ENCODE peak calls at places on chromosomes 3 and 15, in ten cellular contexts. One of them, this sample, is unnamed.

GRCh38 chr15:63227689-63228088 is 38.3 kb downstream of the RAB8B start:
- DNase-seq in CD4-positive, alpha-beta memory T cell: no peak
- DNase-seq in neural progenitor cell: no peak
- DNase-seq in left lung: no peak
- DNase-seq in GM23248: no peak
- DNase-seq in IMR-90: no peak
- DNase-seq in mesenchymal stem cell: no peak
- DNase-seq in sigmoid colon: no peak
- DNase-seq in WERI-Rb-1: no peak
- DNase-seq in RWPE1: no peak
- DNase-seq in this sample: no peak

GRCh38 chr15:23690450-23690852 is 3.3 kb upstream of the NDN start:
- DNase-seq in CD4-positive, alpha-beta memory T cell: no peak
- DNase-seq in neural progenitor cell: peak
- DNase-seq in left lung: no peak
- DNase-seq in GM23248: peak
- DNase-seq in IMR-90: peak
- DNase-seq in mesenchymal stem cell: peak
- DNase-seq in sigmoid colon: peak
- DNase-seq in WERI-Rb-1: peak
- DNase-seq in RWPE1: no peak
- DNase-seq in this sample: peak

GRCh38 chr3:181267312-181267711 is 277.8 kb upstream of the DNAJC19 start:
- DNase-seq in CD4-positive, alpha-beta memory T cell: no peak
- DNase-seq in neural progenitor cell: no peak
- DNase-seq in left lung: no peak
- DNase-seq in GM23248: no peak
- DNase-seq in IMR-90: no peak
- DNase-seq in mesenchymal stem cell: no peak
- DNase-seq in sigmoid colon: no peak
- DNase-seq in WERI-Rb-1: no peak
- DNase-seq in RWPE1: no peak
- DNase-seq in this sample: no peak

GRCh38 chr15:101255615-101256350 is 3.9 kb upstream of the CHSY1 start:
- DNase-seq in CD4-positive, alpha-beta memory T cell: no peak
- DNase-seq in neural progenitor cell: peak
- DNase-seq in left lung: no peak
- DNase-seq in GM23248: peak
- DNase-seq in IMR-90: peak
- DNase-seq in mesenchymal stem cell: peak
- DNase-seq in sigmoid colon: no peak
- DNase-seq in WERI-Rb-1: peak
- DNase-seq in RWPE1: no peak
- DNase-seq in this sample: peak

GRCh38 chr3:52117537-52117936 is 36.7 kb downstream of the POC1A start:
- DNase-seq in CD4-positive, alpha-beta memory T cell: no peak
- DNase-seq in neural progenitor cell: no peak
- DNase-seq in left lung: no peak
- DNase-seq in GM23248: no peak
- DNase-seq in IMR-90: no peak
- DNase-seq in mesenchymal stem cell: no peak
- DNase-seq in sigmoid colon: no peak
- DNase-seq in WERI-Rb-1: no peak
- DNase-seq in RWPE1: no peak
- DNase-seq in this sample: no peak

GRCh38 chr3:152183473-152183872 is 85.3 kb upstream of the MBNL1 start:
- DNase-seq in CD4-positive, alpha-beta memory T cell: peak
- DNase-seq in neural progenitor cell: peak
- DNase-seq in left lung: no peak
- DNase-seq in GM23248: no peak
- DNase-seq in IMR-90: peak
- DNase-seq in mesenchymal stem cell: peak
- DNase-seq in sigmoid colon: no peak
- DNase-seq in WERI-Rb-1: peak
- DNase-seq in RWPE1: no peak
- DNase-seq in this sample: peak

GRCh38 chr3:55746808-55747413 is 259.8 kb upstream of the WNT5A start:
- DNase-seq in CD4-positive, alpha-beta memory T cell: no peak
- DNase-seq in neural progenitor cell: no peak
- DNase-seq in left lung: no peak
- DNase-seq in GM23248: peak
- DNase-seq in IMR-90: peak
- DNase-seq in mesenchymal stem cell: peak
- DNase-seq in sigmoid colon: no peak
- DNase-seq in WERI-Rb-1: no peak
- DNase-seq in RWPE1: peak
- DNase-seq in this sample: no peak

GRCh38 chr15:93349146-93349545 is 260.1 kb upstream of the RGMA start:
- DNase-seq in CD4-positive, alpha-beta memory T cell: no peak
- DNase-seq in neural progenitor cell: peak
- DNase-seq in left lung: no peak
- DNase-seq in GM23248: no peak
- DNase-seq in IMR-90: no peak
- DNase-seq in mesenchymal stem cell: no peak
- DNase-seq in sigmoid colon: no peak
- DNase-seq in WERI-Rb-1: no peak
- DNase-seq in RWPE1: no peak
- DNase-seq in this sample: no peak

GRCh38 chr15:89441295-89441762 is 55.1 kb downstream of the RHCG start:
- DNase-seq in CD4-positive, alpha-beta memory T cell: no peak
- DNase-seq in neural progenitor cell: no peak
- DNase-seq in left lung: peak
- DNase-seq in GM23248: no peak
- DNase-seq in IMR-90: no peak
- DNase-seq in mesenchymal stem cell: no peak
- DNase-seq in sigmoid colon: no peak
- DNase-seq in WERI-Rb-1: peak
- DNase-seq in RWPE1: no peak
- DNase-seq in this sample: no peak

GRCh38 chr3:11554236-11554610 is 89.5 kb downstream of the VGLL4 start:
- DNase-seq in CD4-positive, alpha-beta memory T cell: no peak
- DNase-seq in neural progenitor cell: no peak
- DNase-seq in left lung: no peak
- DNase-seq in GM23248: no peak
- DNase-seq in IMR-90: no peak
- DNase-seq in mesenchymal stem cell: no peak
- DNase-seq in sigmoid colon: no peak
- DNase-seq in WERI-Rb-1: no peak
- DNase-seq in RWPE1: no peak
- DNase-seq in this sample: no peak
- H3K27ac ChIP-seq in CD4-positive, alpha-beta memory T cell: no peak
- H3K27ac ChIP-seq in neural progenitor cell: no peak
- H3K27ac ChIP-seq in left lung: no peak
- H3K27ac ChIP-seq in GM23248: no peak
- H3K27ac ChIP-seq in IMR-90: peak
- H3K27ac ChIP-seq in mesenchymal stem cell: peak
- H3K27ac ChIP-seq in sigmoid colon: peak
- H3K27ac ChIP-seq in WERI-Rb-1: no peak
- H3K27ac ChIP-seq in RWPE1: peak
- H3K27ac ChIP-seq in this sample: no peak

GRCh38 chr15:31364301-31365031 is 37.8 kb downstream of the KLF13 start:
- DNase-seq in CD4-positive, alpha-beta memory T cell: no peak
- DNase-seq in neural progenitor cell: peak
- DNase-seq in left lung: no peak
- DNase-seq in GM23248: no peak
- DNase-seq in IMR-90: no peak
- DNase-seq in mesenchymal stem cell: no peak
- DNase-seq in sigmoid colon: no peak
- DNase-seq in WERI-Rb-1: no peak
- DNase-seq in RWPE1: peak
- DNase-seq in this sample: no peak
- H3K27ac ChIP-seq in CD4-positive, alpha-beta memory T cell: peak
- H3K27ac ChIP-seq in neural progenitor cell: no peak
- H3K27ac ChIP-seq in left lung: peak
- H3K27ac ChIP-seq in GM23248: no peak
- H3K27ac ChIP-seq in IMR-90: no peak
- H3K27ac ChIP-seq in mesenchymal stem cell: no peak
- H3K27ac ChIP-seq in sigmoid colon: peak
- H3K27ac ChIP-seq in WERI-Rb-1: no peak
- H3K27ac ChIP-seq in RWPE1: peak
- H3K27ac ChIP-seq in this sample: peak

GRCh38 chr3:120498947-120499346 is 48.2 kb upstream of the FSTL1 start:
- DNase-seq in CD4-positive, alpha-beta memory T cell: no peak
- DNase-seq in neural progenitor cell: peak
- DNase-seq in left lung: no peak
- DNase-seq in GM23248: peak
- DNase-seq in IMR-90: peak
- DNase-seq in mesenchymal stem cell: peak
- DNase-seq in sigmoid colon: peak
- DNase-seq in WERI-Rb-1: no peak
- DNase-seq in RWPE1: no peak
- DNase-seq in this sample: peak
- H3K27ac ChIP-seq in CD4-positive, alpha-beta memory T cell: no peak
- H3K27ac ChIP-seq in neural progenitor cell: no peak
- H3K27ac ChIP-seq in left lung: peak
- H3K27ac ChIP-seq in GM23248: peak
- H3K27ac ChIP-seq in IMR-90: peak
- H3K27ac ChIP-seq in mesenchymal stem cell: peak
- H3K27ac ChIP-seq in sigmoid colon: peak
- H3K27ac ChIP-seq in WERI-Rb-1: no peak
- H3K27ac ChIP-seq in RWPE1: no peak
- H3K27ac ChIP-seq in this sample: peak

DNA sequence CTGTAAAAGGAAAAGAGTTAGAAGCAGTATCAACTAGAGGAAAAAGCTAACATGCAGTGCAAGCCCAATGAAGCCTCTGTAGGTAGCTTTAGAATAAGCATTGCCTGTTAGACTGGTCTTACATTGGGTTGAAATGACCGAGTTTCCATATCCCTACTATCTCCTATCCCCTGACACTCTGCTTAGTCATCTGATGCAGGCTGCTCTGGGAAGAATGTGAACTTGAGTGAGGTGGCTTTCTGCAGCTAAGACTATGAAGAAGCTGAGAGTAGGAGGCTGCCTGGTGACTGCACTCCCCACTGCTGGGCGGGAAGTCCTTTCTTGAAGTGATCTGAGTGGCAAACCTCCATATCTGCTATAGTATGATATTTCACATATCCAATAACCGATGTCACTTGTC is 64.7 kb downstream of the OXSM start:
- DNase-seq in CD4-positive, alpha-beta memory T cell: no peak
- DNase-seq in neural progenitor cell: no peak
- DNase-seq in left lung: no peak
- DNase-seq in GM23248: peak
- DNase-seq in IMR-90: peak
- DNase-seq in mesenchymal stem cell: peak
- DNase-seq in sigmoid colon: no peak
- DNase-seq in WERI-Rb-1: no peak
- DNase-seq in RWPE1: no peak
- DNase-seq in this sample: peak
- H3K27ac ChIP-seq in CD4-positive, alpha-beta memory T cell: no peak
- H3K27ac ChIP-seq in neural progenitor cell: no peak
- H3K27ac ChIP-seq in left lung: peak
- H3K27ac ChIP-seq in GM23248: peak
- H3K27ac ChIP-seq in IMR-90: peak
- H3K27ac ChIP-seq in mesenchymal stem cell: no peak
- H3K27ac ChIP-seq in sigmoid colon: peak
- H3K27ac ChIP-seq in WERI-Rb-1: no peak
- H3K27ac ChIP-seq in RWPE1: no peak
- H3K27ac ChIP-seq in this sample: peak

DNA sequence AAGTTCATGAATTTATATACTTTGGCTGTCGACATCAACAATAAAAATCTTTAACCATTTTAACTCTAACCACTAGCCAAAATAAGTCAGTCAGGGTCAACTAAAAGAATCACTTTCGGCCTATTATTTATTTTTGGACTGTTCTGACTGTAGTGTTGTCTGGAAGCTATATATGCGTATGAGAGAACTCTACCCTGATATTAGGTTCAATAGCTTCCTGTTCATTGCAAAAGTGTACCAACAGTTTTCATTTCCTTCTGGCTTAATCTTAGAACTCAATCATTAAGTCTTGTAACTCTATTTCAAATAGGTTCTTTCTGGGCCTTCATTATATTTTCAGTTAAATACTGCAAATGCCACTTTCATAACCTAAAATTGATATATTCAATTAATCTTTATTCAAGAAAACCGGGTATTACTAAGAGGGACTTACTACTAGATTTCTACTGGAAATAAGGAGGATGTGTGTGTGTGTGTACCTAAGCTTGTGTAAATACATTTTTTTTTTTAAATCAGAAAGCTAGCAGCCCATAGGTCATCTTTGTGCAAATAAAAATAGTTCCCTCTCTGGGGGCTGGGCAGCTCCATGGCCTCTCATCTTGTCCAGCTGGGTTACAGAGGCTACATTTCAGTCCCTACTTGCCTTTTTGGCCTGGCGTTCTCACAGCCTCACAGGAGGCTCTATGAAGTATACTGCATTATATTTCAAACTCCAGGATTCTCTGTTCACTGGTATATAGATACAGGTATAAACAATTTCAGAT is 5.8 kb downstream of the SERPINI2 start:
- DNase-seq in CD4-positive, alpha-beta memory T cell: no peak
- DNase-seq in neural progenitor cell: no peak
- DNase-seq in left lung: peak
- DNase-seq in GM23248: no peak
- DNase-seq in IMR-90: no peak
- DNase-seq in mesenchymal stem cell: no peak
- DNase-seq in sigmoid colon: no peak
- DNase-seq in WERI-Rb-1: no peak
- DNase-seq in RWPE1: no peak
- DNase-seq in this sample: peak
- H3K27ac ChIP-seq in CD4-positive, alpha-beta memory T cell: no peak
- H3K27ac ChIP-seq in neural progenitor cell: no peak
- H3K27ac ChIP-seq in left lung: no peak
- H3K27ac ChIP-seq in GM23248: no peak
- H3K27ac ChIP-seq in IMR-90: no peak
- H3K27ac ChIP-seq in mesenchymal stem cell: no peak
- H3K27ac ChIP-seq in sigmoid colon: no peak
- H3K27ac ChIP-seq in WERI-Rb-1: no peak
- H3K27ac ChIP-seq in RWPE1: no peak
- H3K27ac ChIP-seq in this sample: no peak

GRCh38 chr3:14426305-14426620 is 23.9 kb downstream of the SLC6A6 start:
- DNase-seq in CD4-positive, alpha-beta memory T cell: no peak
- DNase-seq in neural progenitor cell: no peak
- DNase-seq in left lung: no peak
- DNase-seq in GM23248: no peak
- DNase-seq in IMR-90: no peak
- DNase-seq in mesenchymal stem cell: no peak
- DNase-seq in sigmoid colon: no peak
- DNase-seq in WERI-Rb-1: no peak
- DNase-seq in RWPE1: no peak
- DNase-seq in this sample: no peak
- H3K27ac ChIP-seq in CD4-positive, alpha-beta memory T cell: peak
- H3K27ac ChIP-seq in neural progenitor cell: no peak
- H3K27ac ChIP-seq in left lung: peak
- H3K27ac ChIP-seq in GM23248: no peak
- H3K27ac ChIP-seq in IMR-90: no peak
- H3K27ac ChIP-seq in mesenchymal stem cell: no peak
- H3K27ac ChIP-seq in sigmoid colon: no peak
- H3K27ac ChIP-seq in WERI-Rb-1: peak
- H3K27ac ChIP-seq in RWPE1: no peak
- H3K27ac ChIP-seq in this sample: peak

GRCh38 chr3:58627580-58627894 is 39.0 kb downstream of the FAM3D start:
- DNase-seq in CD4-positive, alpha-beta memory T cell: no peak
- DNase-seq in neural progenitor cell: no peak
- DNase-seq in left lung: no peak
- DNase-seq in GM23248: no peak
- DNase-seq in IMR-90: no peak
- DNase-seq in mesenchymal stem cell: no peak
- DNase-seq in sigmoid colon: no peak
- DNase-seq in WERI-Rb-1: no peak
- DNase-seq in RWPE1: no peak
- DNase-seq in this sample: peak
- H3K27ac ChIP-seq in CD4-positive, alpha-beta memory T cell: no peak
- H3K27ac ChIP-seq in neural progenitor cell: no peak
- H3K27ac ChIP-seq in left lung: no peak
- H3K27ac ChIP-seq in GM23248: no peak
- H3K27ac ChIP-seq in IMR-90: no peak
- H3K27ac ChIP-seq in mesenchymal stem cell: no peak
- H3K27ac ChIP-seq in sigmoid colon: no peak
- H3K27ac ChIP-seq in WERI-Rb-1: peak
- H3K27ac ChIP-seq in RWPE1: no peak
- H3K27ac ChIP-seq in this sample: peak

This sample was measured in hepatocyte.